ENCODE peak calls at places on chromosome X, in six cellular contexts. Q is breast epithelium, R is GM23338, U is Panc1, C is K562, E is stomach. Z is an unnamed sample.

GRCh38 chrX:77979870-77980269 is 10.4 kb upstream of the PGAM4 start:
- DNase-seq in Q (no peak), R (no peak), U (no peak), C (no peak), E (no peak), Z (no peak)

GRCh38 chrX:68675466-68675865 is 28.0 kb downstream of the STARD8 start:
- DNase-seq in Q (no peak), R (no peak), U (no peak), C (no peak), E (no peak), Z (no peak)

GRCh38 chrX:106170318-106170717 is 2.2 kb downstream of the PWWP3B start:
- DNase-seq in Q (no peak), R (peak), U (no peak), C (no peak), E (no peak), Z (no peak)

GRCh38 chrX:104270916-104271512 is 16.3 kb upstream of the ESX1 start:
- DNase-seq in Q (no peak), R (peak), U (peak), C (peak), E (no peak), Z (no peak)

GRCh38 chrX:940691-941090 is 271.8 kb downstream of the CRLF2 start:
- DNase-seq in Q (no peak), R (no peak), U (no peak), C (no peak), E (no peak), Z (no peak)

GRCh38 chrX:38799995-38800394 is 1.3 kb upstream of the MID1IP1 start:
- DNase-seq in Q (no peak), R (no peak), U (no peak), C (peak), E (no peak), Z (no peak)

GRCh38 chrX:114017086-114017485 is 566.8 kb upstream of the HTR2C start:
- DNase-seq in Q (no peak), R (no peak), U (no peak), C (no peak), E (no peak), Z (no peak)

GRCh38 chrX:66638591-66639500 is at the start of gene EDA2R:
- DNase-seq in Q (no peak), R (peak), U (no peak), C (no peak), E (no peak), Z (peak)

GRCh38 chrX:40146471-40147398 is 49.0 kb upstream of the BCOR start:
- DNase-seq in Q (no peak), R (peak), U (no peak), C (no peak), E (no peak), Z (no peak)

GRCh38 chrX:113892401-113892800 is 691.5 kb upstream of the HTR2C start:
- DNase-seq in Q (no peak), R (no peak), U (no peak), C (no peak), E (no peak), Z (no peak)

GRCh38 chrX:468979-469378 is 82.3 kb upstream of the PPP2R3B start:
- DNase-seq in Q (no peak), R (no peak), U (no peak), C (no peak), E (no peak), Z (no peak)

GRCh38 chrX:107485019-107485418 is 35.6 kb downstream of the FRMPD3 start:
- DNase-seq in Q (no peak), R (no peak), U (no peak), C (no peak), E (no peak), Z (no peak)

GRCh38 chrX:104085919-104086318 is 9.9 kb upstream of the TMSB15C start:
- DNase-seq in Q (no peak), R (peak), U (no peak), C (peak), E (no peak), Z (no peak)

GRCh38 chrX:8848921-8849320 is 47.7 kb upstream of the FAM9A start:
- DNase-seq in Q (no peak), R (no peak), U (no peak), C (no peak), E (no peak), Z (no peak)

GRCh38 chrX:24154490-24155034 is 5.0 kb downstream of the ZFX start:
- DNase-seq in Q (no peak), R (no peak), U (no peak), C (no peak), E (no peak), Z (no peak)

GRCh38 chrX:149074429-149074828 is 430.7 kb downstream of the IDS start:
- DNase-seq in Q (no peak), R (peak), U (no peak), C (no peak), E (no peak), Z (peak)
- H3K4me3 ChIP-seq in Q (no peak), R (no peak), U (no peak), C (no peak), E (no peak), Z (no peak)

DNA sequence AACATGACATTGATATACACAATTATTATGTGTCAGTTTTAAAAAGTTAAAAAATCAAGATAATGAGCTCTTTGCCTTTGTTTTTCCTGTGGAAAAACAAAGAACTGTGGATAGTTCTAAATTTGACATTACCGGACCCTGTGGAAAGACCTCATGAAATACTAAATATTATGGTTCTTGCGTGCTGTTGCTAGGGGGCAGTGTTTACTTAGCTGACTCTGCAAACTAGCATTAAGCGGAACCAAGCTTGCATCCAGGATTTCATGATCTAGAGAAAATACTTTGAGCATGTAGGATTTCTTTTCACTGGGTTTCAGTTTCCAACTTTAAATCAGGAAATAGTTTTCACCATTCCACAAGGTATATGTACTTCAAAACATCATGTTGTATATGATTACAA is 33.6 kb downstream of the CLCN4 start:
- DNase-seq in Q (no peak), R (peak), U (peak), C (peak), E (no peak), Z (no peak)
- TF ChIP-seq POLR2AphosphoS5 in Q (no peak), R (no peak), U (no peak), C (no peak), E (no peak), Z (no peak)

GRCh38 chrX:118215346-118215745 is 98.7 kb upstream of the KLHL13 start:
- DNase-seq in Q (no peak), R (no peak), U (no peak), C (no peak), E (no peak), Z (no peak)

GRCh38 chrX:118208476-118208875 is 91.9 kb upstream of the KLHL13 start:
- DNase-seq in Q (no peak), R (no peak), U (no peak), C (no peak), E (no peak), Z (no peak)

GRCh38 chrX:118216086-118216485 is 99.5 kb upstream of the KLHL13 start:
- DNase-seq in Q (no peak), R (no peak), U (no peak), C (no peak), E (no peak), Z (no peak)

GRCh38 chrX:118212817-118213183 is 96.2 kb upstream of the KLHL13 start:
- DNase-seq in Q (no peak), R (no peak), U (no peak), C (no peak), E (no peak), Z (peak)

DNA sequence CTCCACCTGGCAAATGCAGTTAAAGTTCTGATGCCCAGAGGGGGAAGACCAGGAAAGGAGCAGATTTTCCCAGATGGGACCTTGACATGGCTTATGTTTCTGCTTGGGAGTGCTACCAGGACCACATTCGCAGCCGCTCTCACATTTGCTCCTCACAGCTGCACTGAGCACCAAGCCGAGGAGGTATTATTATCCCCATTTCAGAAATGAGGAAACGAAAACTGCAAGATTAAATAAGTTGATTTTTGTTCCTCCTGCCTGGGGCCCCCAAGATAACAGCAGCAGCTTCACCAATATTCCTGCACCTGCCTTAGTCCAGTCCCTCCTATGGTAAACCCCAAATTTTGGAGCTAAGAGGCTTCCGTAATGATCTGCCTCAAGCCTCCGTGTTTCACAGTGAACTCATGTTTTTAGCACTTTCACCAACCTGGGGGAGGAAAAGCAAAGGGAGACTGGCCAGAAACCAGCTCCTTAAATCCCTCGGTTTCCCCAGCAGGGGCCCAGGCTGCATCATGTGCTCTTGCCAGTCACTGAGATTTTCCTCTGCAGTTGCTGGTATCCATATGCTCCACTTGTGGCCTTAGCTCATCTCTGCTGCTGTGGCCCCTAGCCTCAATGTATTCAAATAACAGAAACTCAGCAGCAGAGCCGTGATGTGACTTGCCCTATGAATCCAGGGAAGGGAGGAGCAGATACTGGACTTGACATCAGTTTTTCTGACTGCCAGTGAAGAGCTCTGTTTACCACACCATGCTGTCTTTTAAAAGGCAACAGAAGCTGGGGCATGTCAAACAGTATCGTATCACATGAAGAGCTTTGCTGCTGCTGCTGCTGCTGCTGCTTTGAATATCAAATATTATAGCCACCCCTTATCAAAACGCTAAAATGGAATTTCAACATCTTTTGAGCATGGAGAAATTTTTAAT is 95.5 kb upstream of the KLHL13 start:
- DNase-seq in Q (no peak), R (no peak), U (no peak), C (no peak), E (no peak), Z (no peak)
- H3K4me3 ChIP-seq in Q (no peak), R (no peak), U (no peak), C (no peak), E (no peak), Z (peak)

GRCh38 chrX:153723351-153724251 is 586 bp downstream of the BCAP31 start:
- DNase-seq in Q (no peak), R (peak), U (no peak), C (peak), E (peak), Z (no peak)
- TF ChIP-seq POLR2AphosphoS5 in Q (no peak), R (no peak), U (no peak), C (no peak), E (no peak), Z (no peak)

GRCh38 chrX:97563531-97564133 is 679.9 kb downstream of the RPA4 start:
- DNase-seq in Q (no peak), R (no peak), U (no peak), C (no peak), E (peak), Z (peak)
- H3K4me3 ChIP-seq in Q (peak), R (no peak), U (peak), C (no peak), E (peak), Z (no peak)

GRCh38 chrX:13721371-13721770 is 13.0 kb downstream of the TRAPPC2 start:
- DNase-seq in Q (no peak), R (no peak), U (no peak), C (no peak), E (no peak), Z (no peak)
- TF ChIP-seq POLR2AphosphoS5 in Q (no peak), R (no peak), U (no peak), C (no peak), E (no peak), Z (no peak)

DNA sequence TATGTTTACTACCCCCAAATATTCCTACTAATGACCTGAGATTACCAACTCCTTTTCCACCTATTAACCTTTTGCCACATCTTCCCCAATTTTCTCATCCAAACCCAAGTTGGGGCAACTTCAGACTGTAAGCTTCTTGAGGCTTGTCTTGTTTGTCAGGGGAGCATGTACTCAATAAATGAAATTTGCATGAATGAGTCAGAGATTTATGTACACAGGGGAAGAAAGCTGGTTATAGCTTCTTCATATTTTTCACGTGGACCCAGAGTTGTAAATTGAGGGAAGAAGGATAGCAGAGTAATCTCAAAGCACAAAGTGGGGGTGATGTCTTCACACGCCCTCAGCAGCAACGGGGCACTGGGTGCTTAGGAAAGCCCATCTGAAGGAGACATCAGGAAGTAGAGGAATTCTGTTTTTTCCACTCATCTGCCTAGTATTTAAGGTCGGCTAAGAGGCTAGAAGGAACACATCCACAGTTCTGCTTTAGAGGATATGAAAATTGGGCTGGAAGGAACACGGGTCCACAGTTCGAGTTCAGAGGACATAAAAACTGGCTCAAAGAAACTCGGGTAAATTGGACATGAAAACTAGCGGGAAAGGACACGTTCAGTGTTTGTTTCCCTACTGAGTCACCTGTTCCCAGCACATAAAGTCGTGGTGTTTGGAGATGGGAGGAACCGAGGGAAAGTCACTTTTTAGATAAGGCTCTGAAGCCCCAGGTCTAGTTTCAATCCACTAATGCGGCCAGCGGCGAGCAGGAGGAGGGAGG is 698 bp upstream of the CA5B start:
- DNase-seq in Q (no peak), R (no peak), U (no peak), C (no peak), E (no peak), Z (no peak)
- H3K4me3 ChIP-seq in Q (peak), R (peak), U (peak), C (peak), E (peak), Z (peak)

GRCh38 chrX:48523682-48524081 is 2.1 kb downstream of the EBP start:
- DNase-seq in Q (no peak), R (no peak), U (no peak), C (no peak), E (no peak), Z (no peak)
- TF ChIP-seq POLR2AphosphoS5 in Q (no peak), R (no peak), U (no peak), C (no peak), E (no peak), Z (no peak)

GRCh38 chrX:53438174-53438831 is 4.1 kb upstream of the HSD17B10 start:
- DNase-seq in Q (no peak), R (no peak), U (no peak), C (no peak), E (no peak), Z (no peak)
- H3K4me3 ChIP-seq in Q (no peak), R (no peak), U (no peak), C (no peak), E (no peak), Z (no peak)